ENCODE peak calls at places on chromosome 14, in four cellular contexts. J is prostate gland, M is BE2C, C is cardiac muscle cell. V is an unnamed sample.
A peak's percentile ranks its signal among the peaks of the same experiment; 100 is the strongest.

GRCh38 chr14:69610859-69611263 is 535 bp upstream of the SUSD6 start:
- DNase-seq in C (no peak), J (no peak), M (no peak), V (no peak)

GRCh38 chr14:76917759-76918175 is 91.6 kb downstream of the LRRC74A start:
- DNase-seq in M (no peak), C (no peak), J (peak; percentile 85), V (no peak)

GRCh38 chr14:33714527-33715222 is 236.2 kb downstream of the EGLN3 start:
- DNase-seq in J (no peak), M (no peak), C (no peak), V (no peak)

GRCh38 chr14:54669759-54670630 is 103.1 kb downstream of the SAMD4A start:
- DNase-seq in C (no peak), J (peak; percentile 74), M (no peak), V (no peak)

GRCh38 chr14:77151245-77151644 is 9.7 kb upstream of the ZDHHC22 start:
- DNase-seq in C (peak; percentile 43), M (peak; percentile 67), J (no peak), V (no peak)

GRCh38 chr14:88605594-88605993 is 42.8 kb downstream of the ZC3H14 start:
- DNase-seq in J (no peak), C (no peak), M (no peak), V (no peak)

GRCh38 chr14:96895658-96896271 is 98.6 kb downstream of the VRK1 start:
- DNase-seq in C (no peak), J (no peak), M (no peak), V (no peak)

GRCh38 chr14:68621400-68622365 is 171.2 kb downstream of the ZFP36L1 start:
- DNase-seq in C (no peak), J (no peak), M (no peak), V (peak; percentile 89)

GRCh38 chr14:67602071-67602470 is 2.0 kb upstream of the PIGH start:
- DNase-seq in M (no peak), C (no peak), J (no peak), V (no peak)

GRCh38 chr14:76376878-76377523 is 1.1 kb downstream of the ESRRB start:
- DNase-seq in J (no peak), C (peak; percentile 32), M (no peak), V (no peak)

GRCh38 chr14:50233335-50234250 is 2.2 kb upstream of the SOS2 start:
- DNase-seq in J (peak; percentile 78), C (no peak), M (no peak), V (peak; percentile 78)

GRCh38 chr14:90658541-90658967 is 157.7 kb downstream of the TTC7B start:
- DNase-seq in C (no peak), M (no peak), J (no peak), V (peak; percentile 10)

GRCh38 chr14:96797943-96798349 is 764 bp downstream of the VRK1 start:
- DNase-seq in J (no peak), C (no peak), M (peak; percentile 31), V (no peak)

GRCh38 chr14:55514819-55515470 is 65.1 kb upstream of the KTN1 start:
- DNase-seq in C (no peak), J (no peak), M (no peak), V (no peak)

GRCh38 chr14:64715628-64716412 is 11.6 kb downstream of the PLEKHG3 start:
- DNase-seq in M (peak; percentile 3), C (no peak), J (no peak), V (no peak)

DNA sequence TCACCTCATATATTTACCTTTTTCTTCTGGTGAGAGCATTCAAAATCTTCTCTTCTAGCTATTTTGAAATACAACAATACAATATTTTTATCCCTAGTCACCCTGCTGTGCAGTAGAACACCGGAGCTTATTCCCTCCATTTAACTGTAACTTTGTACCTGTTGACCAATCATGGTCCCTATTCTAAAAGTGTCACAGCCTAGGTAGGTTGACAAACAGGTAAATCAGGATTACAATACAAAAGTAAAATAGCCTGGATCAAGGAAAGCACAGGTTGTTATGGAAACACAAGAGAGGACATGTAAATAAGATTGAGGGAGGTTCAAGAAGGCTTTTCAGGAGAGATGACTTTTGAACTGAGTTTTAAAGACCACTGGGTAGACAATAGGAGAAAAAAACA is 670.9 kb downstream of the DIO2 start:
- DNase-seq in C (no peak), J (no peak), M (no peak), V (peak; percentile 93)
- H3K4me1 ChIP-seq in C (peaks cover 6% of the 10 kb centered on the region), J (no peaks in the 10 kb centered on the region), M (no peaks in the 10 kb centered on the region), V (no peaks in the 10 kb centered on the region)

GRCh38 chr14:24311837-24312615 is 724 bp downstream of the LTB4R start:
- DNase-seq in J (peak; percentile 50), M (no peak), C (no peak), V (peak; percentile 12)
- H3K4me1 ChIP-seq in J (peaks cover 8% of the 10 kb centered on the region), M (peaks cover 3% of the 10 kb centered on the region), C (no peaks in the 10 kb centered on the region), V (no peaks in the 10 kb centered on the region)

GRCh38 chr14:22644305-22644635 is at the start of gene OR6J1:
- DNase-seq in C (no peak), J (no peak), M (no peak), V (no peak)

GRCh38 chr14:22650960-22651521 is 6.9 kb upstream of the OR6J1 start:
- DNase-seq in C (no peak), J (no peak), M (no peak), V (no peak)

GRCh38 chr14:22648506-22648905 is 4.4 kb upstream of the OR6J1 start:
- DNase-seq in J (no peak), C (no peak), M (no peak), V (no peak)

GRCh38 chr14:22650046-22650739 is 6.0 kb upstream of the OR6J1 start:
- DNase-seq in J (no peak), C (no peak), M (no peak), V (no peak)

GRCh38 chr14:22646570-22647254 is 2.6 kb upstream of the OR6J1 start:
- DNase-seq in J (no peak), M (no peak), C (no peak), V (peak; percentile 6)
- H3K4me1 ChIP-seq in J (no peaks in the 10 kb centered on the region), M (no peaks in the 10 kb centered on the region), C (no peaks in the 10 kb centered on the region), V (no peaks in the 10 kb centered on the region)

DNA sequence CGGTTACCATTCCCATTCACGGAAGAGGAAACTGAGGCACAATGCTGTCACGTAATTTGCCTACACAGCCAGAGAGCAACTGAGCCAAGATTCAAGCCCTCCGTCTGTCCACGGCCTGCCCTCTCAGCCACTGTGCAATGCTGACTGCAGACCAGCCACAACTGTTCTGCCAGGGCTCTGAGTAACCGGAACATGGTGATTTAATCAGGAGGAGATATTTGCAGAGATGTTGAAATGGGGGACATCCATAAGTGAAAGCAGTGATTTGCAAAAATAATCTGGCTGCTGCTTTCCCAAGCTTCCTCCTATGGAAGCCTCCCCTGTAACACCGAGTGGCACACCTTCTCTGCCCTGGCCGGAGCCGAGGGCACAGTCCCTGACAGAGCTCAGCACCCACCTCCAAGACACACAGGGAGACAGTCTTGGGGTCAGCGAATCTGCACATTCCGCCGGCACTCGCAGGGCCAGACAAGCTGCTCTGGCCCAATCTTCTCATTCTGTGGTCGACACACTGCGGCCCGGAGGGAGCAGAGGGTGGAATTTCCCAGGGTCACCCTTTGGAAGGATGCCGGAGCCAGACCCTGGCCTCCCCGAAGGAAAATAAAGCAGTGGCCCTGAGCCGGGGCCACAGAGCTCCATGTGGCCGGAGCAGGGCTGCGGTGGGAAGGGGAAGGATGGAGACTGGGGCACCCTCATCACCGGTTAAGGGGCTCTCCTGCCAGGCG is 158.2 kb upstream of the DIO3 start:
- DNase-seq in M (no peak), C (no peak), J (no peak), V (no peak)
- H3K4me1 ChIP-seq in M (no peaks in the 10 kb centered on the region), C (no peaks in the 10 kb centered on the region), J (no peaks in the 10 kb centered on the region), V (peaks cover 15% of the 10 kb centered on the region)

DNA sequence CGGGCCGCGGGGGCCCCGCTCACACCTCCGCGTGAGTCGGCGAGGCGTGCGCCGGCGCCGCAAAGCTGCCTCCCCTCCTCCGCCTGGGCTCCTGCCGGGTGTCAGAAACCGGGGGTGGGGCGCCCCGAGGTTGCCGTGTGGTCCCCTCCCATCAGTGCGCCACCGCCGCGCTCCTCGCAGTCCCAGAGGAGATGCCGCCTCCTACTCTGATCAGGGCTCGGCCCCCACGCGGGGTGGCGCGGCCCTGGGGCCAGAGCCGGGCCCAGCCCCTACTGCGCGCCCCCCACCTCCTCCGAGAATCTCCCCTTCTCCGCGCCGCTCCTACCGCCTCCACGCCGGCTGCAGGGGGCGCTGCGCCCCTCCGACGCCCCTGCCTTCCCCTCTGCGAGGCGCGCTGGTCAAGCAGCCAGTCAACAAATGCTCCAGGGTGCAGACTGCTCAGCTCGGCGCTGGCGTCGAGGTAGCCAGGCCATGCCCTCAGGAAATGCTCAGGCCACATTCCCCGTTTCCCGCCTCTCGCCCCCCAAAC is 467 bp upstream of the JAG2 start:
- DNase-seq in C (peak; percentile 63), J (no peak), M (no peak), V (peak; percentile 24)
- H3K4me1 ChIP-seq in C (peaks cover 21% of the 10 kb centered on the region), J (no peaks in the 10 kb centered on the region), M (no peaks in the 10 kb centered on the region), V (peaks cover 7% of the 10 kb centered on the region)